ENCODE peak calls at places on chromosomes 7 and 10, in five cellular contexts. One of them, this sample, is unnamed.

GRCh38 chr10:97718659-97719142 is 5.2 kb downstream of the MARVELD1 start:
- DNase-seq in stomach: peak; percentile 85
- DNase-seq in astrocyte: no peak
- DNase-seq in vagina: peak; percentile 98
- DNase-seq in HCT116: peak; percentile 75
- DNase-seq in this sample: peak; percentile 88

GRCh38 chr7:116633131-116633988 is 38.6 kb upstream of the MET start:
- DNase-seq in astrocyte: peak; percentile 56
- DNase-seq in HCT116: no peak
- DNase-seq in vagina: no peak
- DNase-seq in stomach: no peak
- DNase-seq in this sample: no peak

GRCh38 chr7:74572301-74573090 is 85.0 kb upstream of the GTF2I start:
- DNase-seq in stomach: peak; percentile 34
- DNase-seq in vagina: no peak
- DNase-seq in astrocyte: no peak
- DNase-seq in HCT116: no peak
- DNase-seq in this sample: no peak

GRCh38 chr10:131897297-131897899 is 3.4 kb upstream of the PPP2R2D start:
- DNase-seq in stomach: no peak
- DNase-seq in astrocyte: no peak
- DNase-seq in HCT116: no peak
- DNase-seq in vagina: no peak
- DNase-seq in this sample: no peak

GRCh38 chr10:77392236-77392721 is 245.3 kb downstream of the KCNMA1 start:
- DNase-seq in stomach: no peak
- DNase-seq in astrocyte: peak; percentile 39
- DNase-seq in vagina: no peak
- DNase-seq in HCT116: no peak
- DNase-seq in this sample: no peak

GRCh38 chr7:30796105-30796869 is 25.1 kb downstream of the MINDY4 start:
- DNase-seq in stomach: no peak
- DNase-seq in HCT116: no peak
- DNase-seq in astrocyte: peak; percentile 52
- DNase-seq in vagina: no peak
- DNase-seq in this sample: no peak

GRCh38 chr7:159094030-159094740 is 50.5 kb downstream of the VIPR2 start:
- DNase-seq in HCT116: no peak
- DNase-seq in astrocyte: no peak
- DNase-seq in stomach: peak; percentile 17
- DNase-seq in vagina: no peak
- DNase-seq in this sample: peak; percentile 40

GRCh38 chr7:50283206-50283605 is 21.3 kb upstream of the IKZF1 start:
- DNase-seq in stomach: no peak
- DNase-seq in astrocyte: no peak
- DNase-seq in HCT116: no peak
- DNase-seq in vagina: no peak
- DNase-seq in this sample: no peak

GRCh38 chr7:66790725-66791124 is 50.2 kb downstream of the RABGEF1 start:
- DNase-seq in vagina: no peak
- DNase-seq in HCT116: no peak
- DNase-seq in astrocyte: no peak
- DNase-seq in stomach: no peak
- DNase-seq in this sample: no peak

GRCh38 chr10:71496927-71497801 is 100.4 kb downstream of the CDH23 start:
- DNase-seq in astrocyte: no peak
- DNase-seq in vagina: no peak
- DNase-seq in stomach: no peak
- DNase-seq in HCT116: no peak
- DNase-seq in this sample: no peak

GRCh38 chr10:34707656-34708055 is 107.4 kb downstream of the PARD3 start:
- DNase-seq in HCT116: no peak
- DNase-seq in astrocyte: no peak
- DNase-seq in vagina: no peak
- DNase-seq in stomach: no peak
- DNase-seq in this sample: no peak

GRCh38 chr10:23171232-23171876 is 20.8 kb upstream of the PTF1A start:
- DNase-seq in vagina: no peak
- DNase-seq in HCT116: no peak
- DNase-seq in astrocyte: peak; percentile 16
- DNase-seq in stomach: no peak
- DNase-seq in this sample: no peak

GRCh38 chr7:2044311-2044882 is 188.3 kb downstream of the MAD1L1 start:
- DNase-seq in astrocyte: no peak
- DNase-seq in stomach: no peak
- DNase-seq in HCT116: no peak
- DNase-seq in vagina: no peak
- DNase-seq in this sample: peak; percentile 48

GRCh38 chr7:135359633-135360032 is 126.0 kb downstream of the STRA8 start:
- DNase-seq in vagina: no peak
- DNase-seq in stomach: no peak
- DNase-seq in HCT116: no peak
- DNase-seq in astrocyte: no peak
- DNase-seq in this sample: no peak

GRCh38 chr7:45663167-45663921 is 89.2 kb downstream of the ADCY1 start:
- DNase-seq in astrocyte: no peak
- DNase-seq in stomach: peak; percentile 45
- DNase-seq in HCT116: peak; percentile 7
- DNase-seq in vagina: peak; percentile 79
- DNase-seq in this sample: no peak

GRCh38 chr7:49597805-49598204 is 175.6 kb upstream of the VWC2 start:
- DNase-seq in stomach: no peak
- DNase-seq in HCT116: no peak
- DNase-seq in vagina: no peak
- DNase-seq in astrocyte: no peak
- DNase-seq in this sample: no peak

GRCh38 chr10:115772606-115773005 is 500.4 kb downstream of the GFRA1 start:
- DNase-seq in vagina: no peak
- DNase-seq in astrocyte: peak; percentile 89
- DNase-seq in stomach: no peak
- DNase-seq in HCT116: no peak
- DNase-seq in this sample: no peak

GRCh38 chr10:96720422-96721206 is at the start of gene PIK3AP1:
- DNase-seq in HCT116: no peak
- DNase-seq in astrocyte: no peak
- DNase-seq in stomach: peak; percentile 66
- DNase-seq in vagina: no peak
- DNase-seq in this sample: peak; percentile 88

GRCh38 chr7:37416739-37417474 is 31.8 kb downstream of the ELMO1 start:
- DNase-seq in astrocyte: no peak
- DNase-seq in HCT116: no peak
- DNase-seq in vagina: no peak
- DNase-seq in stomach: no peak
- DNase-seq in this sample: no peak

GRCh38 chr7:106767498-106768323 is 97.4 kb upstream of the PIK3CG start:
- DNase-seq in astrocyte: peak; percentile 35
- DNase-seq in HCT116: no peak
- DNase-seq in stomach: no peak
- DNase-seq in vagina: no peak
- DNase-seq in this sample: no peak

GRCh38 chr7:99030951-99031350 is 113.0 kb downstream of the SMURF1 start:
- DNase-seq in astrocyte: no peak
- DNase-seq in vagina: no peak
- DNase-seq in HCT116: no peak
- DNase-seq in stomach: no peak
- DNase-seq in this sample: no peak

GRCh38 chr10:65571011-65571570 is 1354.7 kb upstream of the LRRTM3 start:
- DNase-seq in HCT116: peak; percentile 35
- DNase-seq in stomach: no peak
- DNase-seq in astrocyte: no peak
- DNase-seq in vagina: no peak
- DNase-seq in this sample: no peak

GRCh38 chr7:126605056-126605455 is 647.7 kb downstream of the GRM8 start:
- DNase-seq in stomach: no peak
- DNase-seq in astrocyte: no peak
- DNase-seq in HCT116: no peak
- DNase-seq in vagina: no peak
- DNase-seq in this sample: no peak

GRCh38 chr10:45580371-45580770 is 92.2 kb downstream of the ZFAND4 start:
- DNase-seq in astrocyte: no peak
- DNase-seq in HCT116: no peak
- DNase-seq in stomach: no peak
- DNase-seq in vagina: no peak
- DNase-seq in this sample: no peak

GRCh38 chr7:93921190-93921585 is 347 bp upstream of the GNG11 start:
- DNase-seq in stomach: no peak
- DNase-seq in HCT116: no peak
- DNase-seq in astrocyte: no peak
- DNase-seq in vagina: no peak
- DNase-seq in this sample: no peak

GRCh38 chr10:3838723-3839437 is 53.9 kb upstream of the KLF6 start:
- DNase-seq in vagina: no peak
- DNase-seq in stomach: no peak
- DNase-seq in astrocyte: no peak
- DNase-seq in HCT116: no peak
- DNase-seq in this sample: no peak

GRCh38 chr7:149781921-149782320 is 8.5 kb upstream of the ZNF467 start:
- DNase-seq in HCT116: no peak
- DNase-seq in vagina: no peak
- DNase-seq in stomach: no peak
- DNase-seq in astrocyte: no peak
- DNase-seq in this sample: no peak

GRCh38 chr7:53325061-53325460 is 289.6 kb downstream of the POM121L12 start:
- DNase-seq in stomach: no peak
- DNase-seq in astrocyte: peak; percentile 37
- DNase-seq in vagina: no peak
- DNase-seq in HCT116: no peak
- DNase-seq in this sample: no peak

GRCh38 chr7:116169060-116169459 is 41.3 kb upstream of the TES start:
- DNase-seq in stomach: no peak
- DNase-seq in vagina: no peak
- DNase-seq in HCT116: no peak
- DNase-seq in astrocyte: peak; percentile 69
- DNase-seq in this sample: no peak

GRCh38 chr10:100625821-100626220 is 90.1 kb downstream of the HIF1AN start:
- DNase-seq in vagina: no peak
- DNase-seq in stomach: no peak
- DNase-seq in astrocyte: no peak
- DNase-seq in HCT116: no peak
- DNase-seq in this sample: no peak

GRCh38 chr10:24465899-24466615 is 257.1 kb downstream of the KIAA1217 start:
- DNase-seq in HCT116: peak; percentile 77
- DNase-seq in stomach: peak; percentile 70
- DNase-seq in vagina: no peak
- DNase-seq in astrocyte: peak; percentile 98
- DNase-seq in this sample: no peak

GRCh38 chr10:29874604-29875269 is 184.6 kb downstream of the JCAD start:
- DNase-seq in stomach: no peak
- DNase-seq in vagina: no peak
- DNase-seq in astrocyte: no peak
- DNase-seq in HCT116: no peak
- DNase-seq in this sample: no peak

GRCh38 chr10:114607358-114607998 is 50.6 kb downstream of the ABLIM1 start:
- DNase-seq in stomach: no peak
- DNase-seq in HCT116: no peak
- DNase-seq in astrocyte: peak; percentile 62
- DNase-seq in vagina: no peak
- DNase-seq in this sample: no peak

GRCh38 chr7:139855498-139856270 is 26.6 kb downstream of the TBXAS1 start:
- DNase-seq in vagina: peak; percentile 77
- DNase-seq in astrocyte: no peak
- DNase-seq in stomach: no peak
- DNase-seq in HCT116: no peak
- DNase-seq in this sample: no peak

GRCh38 chr7:10237306-10237705 is 736.4 kb upstream of the PHF14 start:
- DNase-seq in vagina: no peak
- DNase-seq in HCT116: peak; percentile 16
- DNase-seq in stomach: no peak
- DNase-seq in astrocyte: peak; percentile 79
- DNase-seq in this sample: no peak

DNA sequence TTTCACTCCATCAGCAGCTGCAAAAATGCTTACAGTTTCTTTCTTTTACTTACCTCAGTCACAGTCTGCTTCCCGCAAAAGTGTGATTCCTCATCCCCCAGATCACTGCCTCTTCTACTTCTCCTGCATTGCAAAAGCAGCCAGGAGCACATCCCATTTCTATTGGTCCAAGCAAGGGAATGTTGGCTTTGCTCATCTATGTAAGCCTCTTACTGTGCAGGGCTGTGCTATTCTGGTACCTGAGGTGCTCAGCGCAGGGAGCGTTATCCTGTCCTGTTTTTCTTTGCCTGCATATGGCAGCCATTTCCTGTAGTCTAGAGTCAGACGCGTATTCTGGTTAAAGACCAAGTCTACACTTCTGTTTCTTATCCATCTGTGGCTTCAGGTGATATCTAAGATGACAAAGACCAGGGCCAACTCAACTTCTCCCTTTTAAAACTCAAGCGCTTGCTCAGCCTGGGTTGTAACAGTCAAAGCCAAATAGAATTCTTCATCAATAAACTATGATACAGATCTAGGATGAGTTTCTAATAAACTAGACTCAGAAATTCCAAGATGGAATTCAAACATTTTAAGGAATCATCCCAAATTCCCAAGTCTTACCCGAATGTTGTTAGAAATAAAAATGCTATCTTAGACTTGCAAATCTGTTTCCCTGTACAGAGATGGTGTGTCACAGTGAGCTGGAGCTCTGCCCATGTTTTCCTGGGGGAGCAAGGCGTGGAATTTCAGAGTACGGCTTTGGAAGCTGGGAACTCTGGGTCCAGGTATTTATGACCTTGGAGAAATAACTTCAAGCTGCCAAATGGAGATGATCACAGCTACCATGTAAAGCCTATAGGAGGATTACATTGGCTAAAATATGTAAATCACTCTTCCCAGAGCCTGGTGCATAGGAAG is 6.1 kb upstream of the RBM17 start:
- DNase-seq in astrocyte: no peak
- DNase-seq in vagina: no peak
- DNase-seq in stomach: no peak
- DNase-seq in HCT116: no peak
- DNase-seq in this sample: no peak
- H3K27ac ChIP-seq in astrocyte: no peak overlapping the region
- H3K27ac ChIP-seq in vagina: no peak overlapping the region
- H3K27ac ChIP-seq in stomach: no peak overlapping the region
- H3K27ac ChIP-seq in HCT116: no peak overlapping the region
- H3K27ac ChIP-seq in this sample: no peak overlapping the region

GRCh38 chr10:104488046-104488832 is 134.6 kb downstream of the CFAP58 start:
- DNase-seq in astrocyte: no peak
- DNase-seq in vagina: no peak
- DNase-seq in stomach: no peak
- DNase-seq in HCT116: no peak
- DNase-seq in this sample: no peak
- H3K4me3 ChIP-seq in astrocyte: no peak overlapping the region
- H3K4me3 ChIP-seq in vagina: no peak overlapping the region
- H3K4me3 ChIP-seq in stomach: no peak overlapping the region
- H3K4me3 ChIP-seq in HCT116: no peak overlapping the region
- H3K4me3 ChIP-seq in this sample: no peak overlapping the region

GRCh38 chr7:5700391-5700985 is 81.0 kb downstream of the RNF216 start:
- DNase-seq in astrocyte: no peak
- DNase-seq in vagina: no peak
- DNase-seq in HCT116: no peak
- DNase-seq in stomach: no peak
- DNase-seq in this sample: no peak
- H3K4me1 ChIP-seq in astrocyte: peaks cover 49% of the 10 kb centered on the region
- H3K4me1 ChIP-seq in vagina: peaks cover 37% of the 10 kb centered on the region
- H3K4me1 ChIP-seq in HCT116: peaks cover 18% of the 10 kb centered on the region
- H3K4me1 ChIP-seq in stomach: peaks cover 91% of the 10 kb centered on the region
- H3K4me1 ChIP-seq in this sample: peaks cover 41% of the 10 kb centered on the region

GRCh38 chr7:21941570-21942224 is 4.0 kb downstream of the CDCA7L start:
- DNase-seq in HCT116: no peak
- DNase-seq in vagina: no peak
- DNase-seq in stomach: peak; percentile 57
- DNase-seq in astrocyte: peak; percentile 59
- DNase-seq in this sample: no peak
- H3K27ac ChIP-seq in HCT116: no peak overlapping the region
- H3K27ac ChIP-seq in vagina: no peak overlapping the region
- H3K27ac ChIP-seq in stomach: no peak overlapping the region
- H3K27ac ChIP-seq in astrocyte: no peak overlapping the region
- H3K27ac ChIP-seq in this sample: no peak overlapping the region

This sample was measured in upper lobe of right lung.